ENCODE peak calls at places on chromosomes 7 and 10, in nine cellular contexts. W is fibroblast of mammary gland; G is HFF-Myc; C is cardiac muscle cell; O is endodermal cell; L is CD4-positive, alpha-beta memory T cell; N is cardiac fibroblast; U is left ventricle myocardium inferior; D is IMR-90. X is an unnamed sample.

GRCh38 chr10:112296908-112297331 is 13.7 kb downstream of the TECTB start:
- DNase-seq in C (no peak), U (no peak), O (no peak), W (no peak), D (no peak), L (no peak), N (no peak), G (no peak), X (no peak)

GRCh38 chr7:100171087-100171681 is 2.8 kb upstream of the GAL3ST4 start:
- DNase-seq in U (no peak), O (peak), W (no peak), N (no peak), D (no peak), L (peak), G (no peak), C (peak), X (no peak)

GRCh38 chr7:45570797-45571196 is 3.4 kb upstream of the ADCY1 start:
- DNase-seq in C (no peak), O (peak), G (no peak), N (no peak), U (no peak), W (no peak), D (no peak), L (no peak), X (no peak)

GRCh38 chr7:131623154-131623553 is 66.7 kb upstream of the PODXL start:
- DNase-seq in L (no peak), C (no peak), D (no peak), U (peak), O (peak), W (no peak), N (peak), G (no peak), X (peak)

GRCh38 chr7:82675396-82675795 is 231.8 kb upstream of the CACNA2D1 start:
- DNase-seq in O (no peak), G (no peak), U (no peak), L (no peak), D (peak), C (no peak), N (peak), W (no peak), X (peak)

GRCh38 chr10:85857305-85857704 is 509.3 kb downstream of the GRID1 start:
- DNase-seq in C (no peak), G (no peak), O (no peak), N (no peak), D (no peak), L (no peak), U (no peak), W (no peak), X (no peak)

GRCh38 chr7:137890449-137890916 is 43.7 kb upstream of the DGKI start:
- DNase-seq in N (no peak), O (no peak), U (no peak), W (no peak), G (no peak), D (no peak), C (no peak), L (no peak), X (no peak)

GRCh38 chr7:96329189-96329588 is 7.3 kb upstream of the SLC25A13 start:
- DNase-seq in O (no peak), U (no peak), C (no peak), L (no peak), W (no peak), G (no peak), D (no peak), N (no peak), X (no peak)

GRCh38 chr10:84227810-84228209 is 2.5 kb upstream of the LRIT2 start:
- DNase-seq in W (no peak), D (no peak), O (no peak), G (no peak), U (no peak), L (no peak), N (no peak), C (no peak), X (no peak)

GRCh38 chr10:42950606-42951485 is 126.0 kb upstream of the RET start:
- DNase-seq in U (no peak), W (no peak), L (no peak), G (no peak), C (no peak), D (no peak), N (no peak), O (peak), X (no peak)

GRCh38 chr7:117479480-117480224 is at the start of gene CFTR:
- DNase-seq in C (peak), U (peak), O (peak), W (no peak), N (no peak), G (no peak), D (no peak), L (no peak), X (no peak)

GRCh38 chr7:117588352-117588794 is 108.5 kb downstream of the CFTR start:
- DNase-seq in L (no peak), D (peak), G (no peak), C (no peak), N (peak), U (no peak), W (peak), O (no peak), X (peak)

GRCh38 chr10:102241444-102242117 is at the start of gene PITX3:
- DNase-seq in G (peak), N (peak), C (peak), U (peak), D (peak), W (peak), O (peak), L (peak), X (peak)

GRCh38 chr10:42488416-42488815 is 150.0 kb downstream of the ZNF33B start:
- DNase-seq in D (peak), L (no peak), N (peak), W (no peak), G (no peak), C (no peak), O (no peak), U (no peak), X (no peak)

GRCh38 chr10:102352066-102352715 is 43.3 kb upstream of the NFKB2 start:
- DNase-seq in W (peak), G (no peak), O (peak), L (peak), C (peak), U (peak), D (peak), N (peak), X (peak)

GRCh38 chr10:77109470-77109994 is 528.1 kb downstream of the KCNMA1 start:
- DNase-seq in U (no peak), O (peak), C (no peak), G (no peak), N (no peak), L (no peak), D (no peak), W (no peak), X (no peak)

GRCh38 chr7:29457141-29457561 is 106.5 kb upstream of the PRR15 start:
- DNase-seq in O (peak), G (no peak), L (no peak), U (no peak), D (no peak), N (no peak), C (peak), W (no peak), X (no peak)

GRCh38 chr7:129168219-129168991 is 20.0 kb upstream of the SMO start:
- DNase-seq in L (no peak), D (no peak), U (no peak), O (peak), N (no peak), W (no peak), C (peak), G (no peak), X (no peak)
- H3K4me3 ChIP-seq in L (no peak), D (no peak), U (peak), O (no peak), N (no peak), W (no peak), C (no peak), G (no peak), X (no peak)

GRCh38 chr10:119370972-119371703 is 163.8 kb downstream of the GRK5 start:
- DNase-seq in D (peak), W (peak), U (peak), O (no peak), N (peak), L (no peak), C (no peak), G (peak), X (peak)
- H3K4me3 ChIP-seq in D (no peak), W (no peak), U (peak), O (no peak), N (no peak), L (no peak), C (no peak), G (peak), X (peak)

GRCh38 chr10:132540456-132540855 is 2.9 kb downstream of the INPP5A start:
- DNase-seq in G (no peak), N (peak), D (peak), U (peak), O (no peak), C (no peak), L (no peak), W (peak), X (peak)
- H3K4me3 ChIP-seq in G (peak), N (no peak), D (no peak), U (peak), O (no peak), C (peak), L (no peak), W (no peak), X (peak)

GRCh38 chr7:40536406-40536805 is 401.6 kb downstream of the SUGCT start:
- DNase-seq in U (no peak), C (peak), N (no peak), W (no peak), G (no peak), L (no peak), O (no peak), D (no peak), X (peak)
- H3K4me3 ChIP-seq in U (no peak), C (no peak), N (no peak), W (no peak), G (no peak), L (no peak), O (no peak), D (no peak), X (no peak)

DNA sequence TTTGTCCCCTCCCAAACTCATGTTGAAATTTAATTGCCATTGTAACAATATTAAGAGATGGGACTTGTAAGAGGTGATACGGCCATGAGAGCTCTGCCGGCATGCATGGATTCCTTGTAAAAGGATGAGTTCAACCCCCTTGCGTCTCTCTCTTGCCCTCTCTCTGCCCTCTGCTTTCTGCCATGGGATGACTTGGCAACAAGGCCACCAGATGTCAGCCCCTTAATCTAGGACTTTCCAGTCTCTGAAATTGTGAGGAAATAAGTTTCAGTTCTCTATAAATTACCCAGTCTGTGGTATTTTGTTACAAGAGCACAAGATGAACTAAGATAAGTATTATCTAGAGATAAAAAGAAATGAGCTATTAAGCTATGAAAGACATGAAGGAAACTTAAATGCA is 145.8 kb upstream of the AHR start:
- DNase-seq in L (no peak), N (no peak), O (no peak), G (no peak), C (no peak), W (no peak), U (no peak), D (no peak), X (no peak)
- H3K4me3 ChIP-seq in L (no peak), N (no peak), O (no peak), G (no peak), C (no peak), W (no peak), U (no peak), D (no peak), X (no peak)

DNA sequence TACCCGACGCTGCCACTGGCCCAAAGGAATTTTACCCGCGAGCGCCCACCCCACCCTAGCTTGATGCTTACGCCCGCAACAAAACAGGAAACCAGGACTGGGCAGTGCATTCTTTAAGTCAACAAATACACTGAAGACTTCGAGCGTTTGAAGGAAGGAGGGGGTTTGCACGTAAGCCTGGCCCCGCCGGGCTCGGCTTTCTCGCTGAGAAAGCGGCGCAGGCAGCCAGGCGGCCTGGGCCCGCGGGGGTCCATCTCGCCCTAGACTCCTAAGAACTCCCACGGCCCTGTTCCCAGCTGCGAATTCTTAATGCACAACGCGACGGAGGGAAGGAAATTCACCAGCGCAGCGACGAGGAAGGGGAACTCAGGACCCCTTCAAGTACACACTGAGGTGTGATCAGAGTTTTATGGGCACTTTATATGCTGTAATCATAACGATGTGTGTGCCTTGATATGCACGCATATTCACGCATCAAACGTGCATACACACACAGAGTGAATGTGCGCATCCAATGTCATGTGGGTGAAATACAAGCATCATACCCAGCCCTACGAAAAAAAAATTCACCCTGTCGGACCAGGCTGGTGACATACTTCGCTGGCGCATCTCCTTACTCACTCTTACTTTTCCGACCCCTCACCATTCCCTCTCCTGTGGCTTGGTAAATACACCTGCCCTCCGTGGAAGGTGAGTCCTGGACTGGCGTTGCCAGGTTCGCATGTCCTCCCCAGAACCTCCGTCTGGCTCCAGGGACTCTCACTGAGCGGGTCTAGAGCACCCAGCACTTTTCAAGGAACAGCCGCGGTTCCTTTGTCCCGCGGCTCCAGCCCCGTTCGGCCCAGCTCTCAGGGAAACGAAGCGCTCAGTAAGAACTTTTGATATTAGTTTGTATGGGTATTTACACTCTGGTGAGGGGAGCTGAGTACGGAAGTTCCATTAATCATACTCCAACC is 5.7 kb upstream of the HOXA13 start:
- DNase-seq in L (no peak), W (no peak), C (no peak), G (no peak), U (no peak), N (no peak), D (no peak), O (peak), X (no peak)
- H3K4me3 ChIP-seq in L (no peak), W (no peak), C (no peak), G (peak), U (peak), N (no peak), D (no peak), O (peak), X (no peak)

DNA sequence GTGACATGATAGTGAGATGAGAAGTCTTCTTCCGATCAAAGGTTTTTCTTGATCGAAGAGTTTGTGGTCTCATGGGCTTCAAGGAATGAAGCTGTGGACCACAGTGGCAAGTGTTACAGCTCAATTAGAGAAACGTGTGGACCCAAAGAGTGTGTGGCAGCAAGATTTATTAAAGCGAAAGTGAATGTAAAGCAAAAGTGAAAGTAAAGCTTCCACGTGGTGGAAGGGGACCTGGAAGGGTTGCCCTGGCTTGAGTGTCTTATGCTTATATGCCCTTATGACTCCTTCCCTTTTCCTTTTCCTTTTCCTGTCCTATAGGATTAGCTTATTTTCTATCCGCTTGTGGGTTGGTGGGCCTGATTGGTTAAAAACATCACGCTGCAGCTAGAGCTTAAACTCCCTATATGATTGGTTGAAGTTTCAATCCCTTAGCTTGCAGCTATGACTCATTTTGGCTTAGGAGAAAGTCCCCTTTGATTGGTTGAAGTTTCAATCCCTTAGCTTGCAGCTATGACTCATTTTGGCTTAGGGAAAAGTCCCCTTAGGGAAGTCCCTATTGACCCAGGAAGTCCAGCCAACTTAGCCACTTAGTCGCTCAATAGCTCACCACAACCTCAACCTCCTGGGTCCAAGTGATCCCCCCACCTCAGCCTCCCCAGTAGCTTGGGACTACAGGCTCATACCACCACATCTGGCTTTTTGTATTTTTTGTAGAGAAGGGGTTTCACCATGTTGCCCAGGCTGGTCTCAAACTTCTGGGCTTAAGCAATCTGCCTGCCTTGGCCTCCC is 34.7 kb downstream of the MRPS24 start:
- DNase-seq in O (no peak), U (no peak), W (peak), L (peak), C (no peak), N (peak), D (peak), G (no peak), X (peak)
- H3K4me3 ChIP-seq in O (no peak), U (peak), W (no peak), L (peak), C (no peak), N (no peak), D (peak), G (no peak), X (no peak)

GRCh38 chr10:62506371-62506770 is 132.2 kb downstream of the ZNF365 start:
- DNase-seq in G (no peak), D (no peak), W (no peak), N (no peak), O (no peak), L (no peak), U (no peak), C (no peak), X (no peak)

GRCh38 chr10:62498271-62498670 is 124.1 kb downstream of the ZNF365 start:
- DNase-seq in W (no peak), G (no peak), D (no peak), U (no peak), N (no peak), C (no peak), O (no peak), L (no peak), X (no peak)

GRCh38 chr10:62501547-62501946 is 127.4 kb downstream of the ZNF365 start:
- DNase-seq in C (no peak), G (no peak), O (no peak), U (no peak), L (no peak), D (peak), W (peak), N (peak), X (peak)

GRCh38 chr10:62503871-62504270 is 129.7 kb downstream of the ZNF365 start:
- DNase-seq in D (no peak), U (no peak), G (no peak), L (no peak), N (no peak), C (no peak), W (no peak), O (no peak), X (peak)

GRCh38 chr10:62502995-62503613 is 128.9 kb downstream of the ZNF365 start:
- DNase-seq in U (no peak), D (no peak), G (no peak), C (no peak), O (no peak), L (no peak), N (peak), W (peak), X (peak)
- H3K4me3 ChIP-seq in U (no peak), D (no peak), G (no peak), C (no peak), O (no peak), L (no peak), N (no peak), W (no peak), X (no peak)

GRCh38 chr7:74203157-74203556 is 6.6 kb upstream of the LAT2 start:
- DNase-seq in O (peak), L (no peak), W (peak), U (no peak), C (peak), D (peak), G (no peak), N (peak), X (peak)

GRCh38 chr7:74203956-74204615 is 5.7 kb upstream of the LAT2 start:
- DNase-seq in U (no peak), L (no peak), D (no peak), G (no peak), W (no peak), C (no peak), O (no peak), N (no peak), X (no peak)

GRCh38 chr7:74207586-74207985 is 2.2 kb upstream of the LAT2 start:
- DNase-seq in W (no peak), D (no peak), O (no peak), L (no peak), G (no peak), C (no peak), U (no peak), N (no peak), X (no peak)

DNA sequence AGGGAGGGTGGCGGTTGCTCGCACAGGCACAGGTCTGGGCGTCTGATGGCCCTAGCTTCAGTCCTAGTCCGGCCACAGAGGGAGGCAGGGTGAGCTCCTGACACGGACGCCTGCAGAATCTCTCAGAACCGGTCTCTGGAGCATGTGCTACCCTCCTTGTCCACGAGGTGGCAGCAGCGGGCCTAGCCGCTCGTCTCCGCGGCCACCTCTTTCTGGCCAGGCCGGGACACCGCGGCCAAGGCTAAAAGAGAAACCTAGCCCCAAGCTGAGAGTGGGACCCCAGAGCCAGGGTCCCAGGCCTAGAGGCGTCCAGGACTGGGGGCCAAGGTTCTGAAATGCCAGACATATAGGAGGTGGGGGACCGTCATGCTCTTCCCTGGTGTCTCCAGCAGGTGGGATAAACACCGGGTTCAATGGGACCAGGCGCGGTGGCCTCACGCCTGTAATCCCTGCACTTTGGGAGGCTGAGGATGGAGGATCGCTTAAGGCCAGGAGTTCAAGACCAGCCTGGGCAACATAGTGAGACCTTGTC is 3.2 kb upstream of the LAT2 start:
- DNase-seq in N (peak), C (peak), G (no peak), D (peak), O (peak), U (peak), W (peak), L (peak), X (peak)
- H3K4me3 ChIP-seq in N (no peak), C (no peak), G (no peak), D (no peak), O (no peak), U (peak), W (peak), L (no peak), X (peak)